ENCODE peak calls at places on chromosomes 3 and 15, in six cellular contexts. One of them, this sample, is unnamed.

GRCh38 chr3:127194601-127195187 is 1.8 kb downstream of the PRR23E start:
- DNase-seq in Peyer's patch: peak; percentile 20
- DNase-seq in HCT116: no peak
- DNase-seq in heart left ventricle: no peak
- DNase-seq in PC-3: no peak
- DNase-seq in cardiac muscle cell: no peak
- DNase-seq in this sample: no peak

GRCh38 chr3:14518893-14519292 is 21.2 kb downstream of the GRIP2 start:
- DNase-seq in Peyer's patch: no peak
- DNase-seq in HCT116: no peak
- DNase-seq in heart left ventricle: no peak
- DNase-seq in PC-3: no peak
- DNase-seq in cardiac muscle cell: no peak
- DNase-seq in this sample: no peak

GRCh38 chr15:101841656-101842055 is 29.7 kb downstream of the OR4F15 start:
- DNase-seq in Peyer's patch: no peak
- DNase-seq in HCT116: no peak
- DNase-seq in heart left ventricle: no peak
- DNase-seq in PC-3: no peak
- DNase-seq in cardiac muscle cell: no peak
- DNase-seq in this sample: no peak

GRCh38 chr3:4778119-4778518 is 201.1 kb upstream of the BHLHE40 start:
- DNase-seq in Peyer's patch: no peak
- DNase-seq in HCT116: no peak
- DNase-seq in heart left ventricle: no peak
- DNase-seq in PC-3: no peak
- DNase-seq in cardiac muscle cell: no peak
- DNase-seq in this sample: no peak

GRCh38 chr3:171680690-171681416 is 129.4 kb downstream of the PLD1 start:
- DNase-seq in Peyer's patch: no peak
- DNase-seq in HCT116: no peak
- DNase-seq in heart left ventricle: no peak
- DNase-seq in PC-3: no peak
- DNase-seq in cardiac muscle cell: no peak
- DNase-seq in this sample: no peak

GRCh38 chr15:62486041-62486440 is 321.0 kb upstream of the C2CD4B start:
- DNase-seq in Peyer's patch: no peak
- DNase-seq in HCT116: no peak
- DNase-seq in heart left ventricle: no peak
- DNase-seq in PC-3: no peak
- DNase-seq in cardiac muscle cell: peak; percentile 46
- DNase-seq in this sample: no peak

GRCh38 chr15:42032376-42033213 is 11.8 kb upstream of the PLA2G4E start:
- DNase-seq in Peyer's patch: no peak
- DNase-seq in HCT116: no peak
- DNase-seq in heart left ventricle: no peak
- DNase-seq in PC-3: no peak
- DNase-seq in cardiac muscle cell: no peak
- DNase-seq in this sample: no peak

GRCh38 chr15:22799902-22800301 is 13.5 kb downstream of the NIPA1 start:
- DNase-seq in Peyer's patch: no peak
- DNase-seq in HCT116: no peak
- DNase-seq in heart left ventricle: no peak
- DNase-seq in PC-3: no peak
- DNase-seq in cardiac muscle cell: no peak
- DNase-seq in this sample: no peak

GRCh38 chr3:186217820-186218164 is 108.9 kb upstream of the ETV5 start:
- DNase-seq in Peyer's patch: no peak
- DNase-seq in HCT116: no peak
- DNase-seq in heart left ventricle: no peak
- DNase-seq in PC-3: peak; percentile 18
- DNase-seq in cardiac muscle cell: no peak
- DNase-seq in this sample: no peak

GRCh38 chr15:29252231-29252630 is 17.4 kb downstream of the NSMCE3 start:
- DNase-seq in Peyer's patch: no peak
- DNase-seq in HCT116: no peak
- DNase-seq in heart left ventricle: no peak
- DNase-seq in PC-3: no peak
- DNase-seq in cardiac muscle cell: no peak
- DNase-seq in this sample: no peak

GRCh38 chr15:66876731-66877545 is 174.9 kb downstream of the SMAD6 start:
- DNase-seq in Peyer's patch: no peak
- DNase-seq in HCT116: no peak
- DNase-seq in heart left ventricle: peak; percentile 40
- DNase-seq in PC-3: no peak
- DNase-seq in cardiac muscle cell: no peak
- DNase-seq in this sample: no peak

DNA sequence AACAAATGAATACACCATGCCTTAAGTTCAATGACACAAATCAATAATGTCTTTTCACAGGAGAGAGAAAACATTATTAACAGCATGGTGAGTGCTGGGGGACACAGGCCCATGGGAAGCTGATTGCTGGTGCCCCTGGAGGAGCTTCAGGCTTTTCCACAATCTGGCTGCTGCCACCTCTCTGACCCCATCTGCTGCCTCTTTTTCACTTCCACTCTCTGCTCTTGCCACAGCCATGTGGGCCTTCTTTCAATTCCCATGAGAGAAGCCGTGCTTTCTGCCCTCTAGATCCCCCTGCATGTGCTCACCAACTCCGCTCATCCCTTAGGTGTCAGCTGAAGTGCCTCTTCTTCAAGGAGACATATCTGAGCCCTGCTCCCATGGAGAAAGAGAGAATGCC is 21.0 kb upstream of the CTXND1 start:
- DNase-seq in Peyer's patch: no peak
- DNase-seq in HCT116: no peak
- DNase-seq in heart left ventricle: no peak
- DNase-seq in PC-3: no peak
- DNase-seq in cardiac muscle cell: no peak
- DNase-seq in this sample: no peak
- TF ChIP-seq CTCF in Peyer's patch: no peak
- TF ChIP-seq CTCF in HCT116: no peak
- TF ChIP-seq CTCF in heart left ventricle: no peak
- TF ChIP-seq CTCF in PC-3: no peak
- TF ChIP-seq CTCF in cardiac muscle cell: no peak
- TF ChIP-seq CTCF in this sample: no peak

GRCh38 chr3:188205992-188206416 is 52.0 kb downstream of the LPP start:
- DNase-seq in Peyer's patch: peak; percentile 63
- DNase-seq in HCT116: peak; percentile 3
- DNase-seq in heart left ventricle: no peak
- DNase-seq in PC-3: no peak
- DNase-seq in cardiac muscle cell: no peak
- DNase-seq in this sample: no peak
- H3K4me1 ChIP-seq in Peyer's patch: no peaks in the 10 kb centered on the region
- H3K4me1 ChIP-seq in HCT116: no peaks in the 10 kb centered on the region
- H3K4me1 ChIP-seq in heart left ventricle: no peaks in the 10 kb centered on the region
- H3K4me1 ChIP-seq in PC-3: no peaks in the 10 kb centered on the region
- H3K4me1 ChIP-seq in cardiac muscle cell: peaks cover 6% of the 10 kb centered on the region
- H3K4me1 ChIP-seq in this sample: peaks cover 1% of the 10 kb centered on the region

GRCh38 chr3:160574636-160575035 is 9.3 kb upstream of the KPNA4 start:
- DNase-seq in Peyer's patch: no peak
- DNase-seq in HCT116: no peak
- DNase-seq in heart left ventricle: no peak
- DNase-seq in PC-3: no peak
- DNase-seq in cardiac muscle cell: no peak
- DNase-seq in this sample: no peak

GRCh38 chr3:160576621-160577020 is 11.2 kb upstream of the KPNA4 start:
- DNase-seq in Peyer's patch: no peak
- DNase-seq in HCT116: no peak
- DNase-seq in heart left ventricle: no peak
- DNase-seq in PC-3: no peak
- DNase-seq in cardiac muscle cell: no peak
- DNase-seq in this sample: no peak

GRCh38 chr3:160577551-160578195 is 12.3 kb upstream of the KPNA4 start:
- DNase-seq in Peyer's patch: no peak
- DNase-seq in HCT116: peak; percentile 23
- DNase-seq in heart left ventricle: no peak
- DNase-seq in PC-3: peak; percentile 85
- DNase-seq in cardiac muscle cell: peak; percentile 36
- DNase-seq in this sample: no peak

GRCh38 chr3:160575589-160575988 is 10.2 kb upstream of the KPNA4 start:
- DNase-seq in Peyer's patch: no peak
- DNase-seq in HCT116: no peak
- DNase-seq in heart left ventricle: no peak
- DNase-seq in PC-3: no peak
- DNase-seq in cardiac muscle cell: no peak
- DNase-seq in this sample: no peak

GRCh38 chr3:160577093-160577492 is 11.7 kb upstream of the KPNA4 start:
- DNase-seq in Peyer's patch: no peak
- DNase-seq in HCT116: no peak
- DNase-seq in heart left ventricle: no peak
- DNase-seq in PC-3: no peak
- DNase-seq in cardiac muscle cell: no peak
- DNase-seq in this sample: no peak
- H3K9me3 ChIP-seq in Peyer's patch: no peaks in the 10 kb centered on the region
- H3K9me3 ChIP-seq in HCT116: no peaks in the 10 kb centered on the region
- H3K9me3 ChIP-seq in heart left ventricle: no peaks in the 10 kb centered on the region
- H3K9me3 ChIP-seq in PC-3: no peaks in the 10 kb centered on the region
- H3K9me3 ChIP-seq in cardiac muscle cell: no peaks in the 10 kb centered on the region
- H3K9me3 ChIP-seq in this sample: no peaks in the 10 kb centered on the region

DNA sequence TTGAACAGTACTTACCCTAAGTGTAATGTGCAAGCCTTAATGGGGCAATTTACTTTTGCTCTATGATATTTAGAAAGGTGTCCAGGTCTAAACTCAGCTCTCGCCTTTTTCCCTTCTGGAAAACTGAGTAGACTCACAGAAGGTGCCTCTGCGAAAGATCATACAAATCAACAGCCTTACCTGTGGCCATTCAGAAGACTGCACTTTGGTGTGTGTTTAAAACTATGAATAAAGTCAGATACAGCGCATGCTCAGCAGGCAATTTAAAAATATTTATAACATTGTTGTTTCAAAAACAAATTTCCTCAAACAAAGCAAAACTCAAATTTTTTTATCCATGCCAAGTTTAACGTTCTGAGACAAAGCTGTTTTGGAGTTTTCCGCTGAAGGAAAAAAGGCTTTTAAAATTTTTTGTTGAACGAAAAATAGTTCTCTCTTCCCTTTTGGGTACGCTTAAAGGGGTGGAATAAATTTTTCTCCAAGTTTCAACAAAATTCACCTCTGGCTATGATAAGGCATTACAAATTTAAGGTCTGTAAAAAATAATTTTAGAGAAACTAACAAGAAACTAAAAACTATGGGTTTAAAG is 156.3 kb downstream of the TIGIT start:
- DNase-seq in Peyer's patch: no peak
- DNase-seq in HCT116: no peak
- DNase-seq in heart left ventricle: no peak
- DNase-seq in PC-3: no peak
- DNase-seq in cardiac muscle cell: no peak
- DNase-seq in this sample: no peak
- TF ChIP-seq CTCF in Peyer's patch: no peak
- TF ChIP-seq CTCF in HCT116: no peak
- TF ChIP-seq CTCF in heart left ventricle: peak; percentile 14
- TF ChIP-seq CTCF in PC-3: no peak
- TF ChIP-seq CTCF in cardiac muscle cell: no peak
- TF ChIP-seq CTCF in this sample: no peak

DNA sequence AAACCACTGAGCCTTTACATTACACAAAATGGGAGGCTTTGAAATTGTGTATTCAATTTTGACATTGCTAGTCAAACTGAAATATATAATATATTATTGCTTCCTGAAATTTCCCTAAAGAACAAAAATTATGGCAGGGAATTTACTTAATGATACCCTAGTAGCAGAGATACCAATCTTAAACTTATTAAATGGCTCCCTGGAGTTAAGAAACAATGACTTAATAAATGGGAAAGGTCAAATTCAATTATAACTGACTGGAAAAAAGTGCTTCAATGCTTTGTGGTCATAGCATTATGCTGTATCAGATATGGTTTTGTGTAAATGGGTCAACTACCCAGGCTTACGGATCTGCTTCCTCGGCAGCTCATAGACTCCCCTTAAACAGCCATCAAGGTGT is 244.1 kb downstream of the CNTN3 start:
- DNase-seq in Peyer's patch: no peak
- DNase-seq in HCT116: no peak
- DNase-seq in heart left ventricle: no peak
- DNase-seq in PC-3: no peak
- DNase-seq in cardiac muscle cell: no peak
- DNase-seq in this sample: no peak
- H3K4me1 ChIP-seq in Peyer's patch: no peaks in the 10 kb centered on the region
- H3K4me1 ChIP-seq in HCT116: no peaks in the 10 kb centered on the region
- H3K4me1 ChIP-seq in heart left ventricle: no peaks in the 10 kb centered on the region
- H3K4me1 ChIP-seq in PC-3: no peaks in the 10 kb centered on the region
- H3K4me1 ChIP-seq in cardiac muscle cell: no peaks in the 10 kb centered on the region
- H3K4me1 ChIP-seq in this sample: no peaks in the 10 kb centered on the region

GRCh38 chr15:46526726-46527110 is 891.9 kb downstream of the SQOR start:
- DNase-seq in Peyer's patch: no peak
- DNase-seq in HCT116: no peak
- DNase-seq in heart left ventricle: no peak
- DNase-seq in PC-3: no peak
- DNase-seq in cardiac muscle cell: no peak
- DNase-seq in this sample: no peak
- H3K9me3 ChIP-seq in Peyer's patch: no peaks in the 10 kb centered on the region
- H3K9me3 ChIP-seq in HCT116: peaks cover 49% of the 10 kb centered on the region
- H3K9me3 ChIP-seq in heart left ventricle: no peaks in the 10 kb centered on the region
- H3K9me3 ChIP-seq in PC-3: no peaks in the 10 kb centered on the region
- H3K9me3 ChIP-seq in cardiac muscle cell: no peaks in the 10 kb centered on the region
- H3K9me3 ChIP-seq in this sample: no peaks in the 10 kb centered on the region

DNA sequence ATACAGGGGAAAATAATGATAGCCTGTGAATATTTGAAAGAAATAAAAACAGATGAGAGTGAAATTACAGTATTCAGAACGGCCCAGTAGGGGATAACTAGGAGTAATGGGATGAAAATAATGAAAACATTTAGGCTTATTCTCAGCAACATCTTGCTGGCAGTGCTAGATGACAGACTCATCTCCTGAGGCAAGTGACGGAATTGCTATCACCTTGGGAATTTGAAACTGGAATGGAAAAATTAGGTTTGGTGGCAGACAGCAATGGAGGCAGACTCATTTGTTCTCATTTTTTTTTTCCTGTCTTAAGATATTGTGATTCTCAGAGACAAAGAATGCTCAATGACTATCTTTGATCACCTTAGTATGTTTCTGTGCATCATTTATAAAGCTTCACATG is 711.5 kb downstream of the EDEM1 start:
- DNase-seq in Peyer's patch: no peak
- DNase-seq in HCT116: no peak
- DNase-seq in heart left ventricle: no peak
- DNase-seq in PC-3: no peak
- DNase-seq in cardiac muscle cell: no peak
- DNase-seq in this sample: no peak
- TF ChIP-seq CTCF in Peyer's patch: no peak
- TF ChIP-seq CTCF in HCT116: no peak
- TF ChIP-seq CTCF in heart left ventricle: no peak
- TF ChIP-seq CTCF in PC-3: no peak
- TF ChIP-seq CTCF in cardiac muscle cell: no peak
- TF ChIP-seq CTCF in this sample: no peak